ENCODE peak calls at places on chromosomes 12 and 14, in five cellular contexts. One of them, this sample, is unnamed.

GRCh38 chr12:111274820-111275219 is 94.1 kb downstream of the PHETA1 start:
- DNase-seq in left ventricle myocardium superior: no peak
- DNase-seq in stimulated activated CD8-positive, alpha-beta memory T cell treated with anti-CD3 and anti-CD28 coated beads, Interleukin-15, amount 100 ng/mL, for 24 hours: no peak
- DNase-seq in HCEC 1CT: peak; percentile 24
- DNase-seq in astrocyte: no peak
- DNase-seq in this sample: no peak

GRCh38 chr12:103773109-103773905 is 67.7 kb downstream of the NT5DC3 start:
- DNase-seq in stimulated activated CD8-positive, alpha-beta memory T cell treated with anti-CD3 and anti-CD28 coated beads, Interleukin-15, amount 100 ng/mL, for 24 hours: no peak
- DNase-seq in astrocyte: peak; percentile 20
- DNase-seq in left ventricle myocardium superior: no peak
- DNase-seq in HCEC 1CT: no peak
- DNase-seq in this sample: no peak

GRCh38 chr14:87877877-87878276 is 115.1 kb downstream of the GALC start:
- DNase-seq in stimulated activated CD8-positive, alpha-beta memory T cell treated with anti-CD3 and anti-CD28 coated beads, Interleukin-15, amount 100 ng/mL, for 24 hours: no peak
- DNase-seq in left ventricle myocardium superior: no peak
- DNase-seq in astrocyte: peak; percentile 85
- DNase-seq in HCEC 1CT: no peak
- DNase-seq in this sample: no peak

GRCh38 chr14:71143391-71144290 is 236.4 kb downstream of the PCNX1 start:
- DNase-seq in HCEC 1CT: peak; percentile 80
- DNase-seq in stimulated activated CD8-positive, alpha-beta memory T cell treated with anti-CD3 and anti-CD28 coated beads, Interleukin-15, amount 100 ng/mL, for 24 hours: no peak
- DNase-seq in left ventricle myocardium superior: no peak
- DNase-seq in astrocyte: peak; percentile 94
- DNase-seq in this sample: no peak

GRCh38 chr12:76866146-76866545 is 12.7 kb downstream of the CSRP2 start:
- DNase-seq in astrocyte: peak; percentile 52
- DNase-seq in HCEC 1CT: no peak
- DNase-seq in left ventricle myocardium superior: no peak
- DNase-seq in stimulated activated CD8-positive, alpha-beta memory T cell treated with anti-CD3 and anti-CD28 coated beads, Interleukin-15, amount 100 ng/mL, for 24 hours: no peak
- DNase-seq in this sample: no peak

GRCh38 chr14:101889366-101889765 is 75.0 kb upstream of the DYNC1H1 start:
- DNase-seq in HCEC 1CT: no peak
- DNase-seq in left ventricle myocardium superior: no peak
- DNase-seq in astrocyte: no peak
- DNase-seq in stimulated activated CD8-positive, alpha-beta memory T cell treated with anti-CD3 and anti-CD28 coated beads, Interleukin-15, amount 100 ng/mL, for 24 hours: no peak
- DNase-seq in this sample: no peak

GRCh38 chr14:101519090-101519489 is 42.2 kb upstream of the DIO3 start:
- DNase-seq in HCEC 1CT: no peak
- DNase-seq in astrocyte: no peak
- DNase-seq in left ventricle myocardium superior: peak; percentile 42
- DNase-seq in stimulated activated CD8-positive, alpha-beta memory T cell treated with anti-CD3 and anti-CD28 coated beads, Interleukin-15, amount 100 ng/mL, for 24 hours: no peak
- DNase-seq in this sample: no peak

GRCh38 chr12:71704920-71705319 is 19.0 kb downstream of the TMEM19 start:
- DNase-seq in stimulated activated CD8-positive, alpha-beta memory T cell treated with anti-CD3 and anti-CD28 coated beads, Interleukin-15, amount 100 ng/mL, for 24 hours: no peak
- DNase-seq in astrocyte: no peak
- DNase-seq in left ventricle myocardium superior: no peak
- DNase-seq in HCEC 1CT: no peak
- DNase-seq in this sample: no peak

GRCh38 chr14:101477648-101478047 is 83.6 kb upstream of the DIO3 start:
- DNase-seq in HCEC 1CT: no peak
- DNase-seq in stimulated activated CD8-positive, alpha-beta memory T cell treated with anti-CD3 and anti-CD28 coated beads, Interleukin-15, amount 100 ng/mL, for 24 hours: no peak
- DNase-seq in astrocyte: peak; percentile 36
- DNase-seq in left ventricle myocardium superior: no peak
- DNase-seq in this sample: no peak

GRCh38 chr14:89266754-89267153 is 150.3 kb downstream of the FOXN3 start:
- DNase-seq in HCEC 1CT: peak; percentile 17
- DNase-seq in astrocyte: peak; percentile 56
- DNase-seq in stimulated activated CD8-positive, alpha-beta memory T cell treated with anti-CD3 and anti-CD28 coated beads, Interleukin-15, amount 100 ng/mL, for 24 hours: no peak
- DNase-seq in left ventricle myocardium superior: no peak
- DNase-seq in this sample: no peak

GRCh38 chr12:106955377-106956047 is at the start of gene TMEM263:
- DNase-seq in stimulated activated CD8-positive, alpha-beta memory T cell treated with anti-CD3 and anti-CD28 coated beads, Interleukin-15, amount 100 ng/mL, for 24 hours: peak; percentile 87
- DNase-seq in astrocyte: peak; percentile 87
- DNase-seq in HCEC 1CT: peak; percentile 95
- DNase-seq in left ventricle myocardium superior: peak; percentile 97
- DNase-seq in this sample: peak; percentile 76

GRCh38 chr14:85172290-85172689 is 357.7 kb upstream of the FLRT2 start:
- DNase-seq in HCEC 1CT: no peak
- DNase-seq in left ventricle myocardium superior: no peak
- DNase-seq in astrocyte: no peak
- DNase-seq in stimulated activated CD8-positive, alpha-beta memory T cell treated with anti-CD3 and anti-CD28 coated beads, Interleukin-15, amount 100 ng/mL, for 24 hours: no peak
- DNase-seq in this sample: no peak

GRCh38 chr14:90756755-90757345 is 59.4 kb downstream of the TTC7B start:
- DNase-seq in stimulated activated CD8-positive, alpha-beta memory T cell treated with anti-CD3 and anti-CD28 coated beads, Interleukin-15, amount 100 ng/mL, for 24 hours: no peak
- DNase-seq in left ventricle myocardium superior: no peak
- DNase-seq in HCEC 1CT: no peak
- DNase-seq in astrocyte: no peak
- DNase-seq in this sample: peak; percentile 2

GRCh38 chr12:52156310-52156709 is 35.5 kb downstream of the KRT80 start:
- DNase-seq in stimulated activated CD8-positive, alpha-beta memory T cell treated with anti-CD3 and anti-CD28 coated beads, Interleukin-15, amount 100 ng/mL, for 24 hours: no peak
- DNase-seq in HCEC 1CT: no peak
- DNase-seq in astrocyte: no peak
- DNase-seq in left ventricle myocardium superior: no peak
- DNase-seq in this sample: no peak

GRCh38 chr14:64764641-64765520 is 60.7 kb downstream of the PLEKHG3 start:
- DNase-seq in stimulated activated CD8-positive, alpha-beta memory T cell treated with anti-CD3 and anti-CD28 coated beads, Interleukin-15, amount 100 ng/mL, for 24 hours: peak; percentile 22
- DNase-seq in HCEC 1CT: peak; percentile 46
- DNase-seq in left ventricle myocardium superior: peak; percentile 81
- DNase-seq in astrocyte: peak; percentile 48
- DNase-seq in this sample: peak; percentile 67

GRCh38 chr12:92879698-92880322 is 49.3 kb downstream of the EEA1 start:
- DNase-seq in astrocyte: no peak
- DNase-seq in HCEC 1CT: no peak
- DNase-seq in left ventricle myocardium superior: no peak
- DNase-seq in stimulated activated CD8-positive, alpha-beta memory T cell treated with anti-CD3 and anti-CD28 coated beads, Interleukin-15, amount 100 ng/mL, for 24 hours: no peak
- DNase-seq in this sample: no peak

GRCh38 chr12:32024884-32025599 is 65.8 kb downstream of the RESF1 start:
- DNase-seq in HCEC 1CT: no peak
- DNase-seq in astrocyte: no peak
- DNase-seq in stimulated activated CD8-positive, alpha-beta memory T cell treated with anti-CD3 and anti-CD28 coated beads, Interleukin-15, amount 100 ng/mL, for 24 hours: no peak
- DNase-seq in left ventricle myocardium superior: no peak
- DNase-seq in this sample: no peak

GRCh38 chr12:26197832-26198231 is 2.5 kb downstream of the SSPN start:
- DNase-seq in astrocyte: peak; percentile 27
- DNase-seq in HCEC 1CT: no peak
- DNase-seq in left ventricle myocardium superior: no peak
- DNase-seq in stimulated activated CD8-positive, alpha-beta memory T cell treated with anti-CD3 and anti-CD28 coated beads, Interleukin-15, amount 100 ng/mL, for 24 hours: no peak
- DNase-seq in this sample: no peak

GRCh38 chr14:61179776-61180398 is 101.3 kb downstream of the TMEM30B start:
- DNase-seq in stimulated activated CD8-positive, alpha-beta memory T cell treated with anti-CD3 and anti-CD28 coated beads, Interleukin-15, amount 100 ng/mL, for 24 hours: no peak
- DNase-seq in HCEC 1CT: peak; percentile 25
- DNase-seq in astrocyte: peak; percentile 58
- DNase-seq in left ventricle myocardium superior: no peak
- DNase-seq in this sample: no peak

GRCh38 chr14:96889091-96889490 is 91.9 kb downstream of the VRK1 start:
- DNase-seq in left ventricle myocardium superior: no peak
- DNase-seq in astrocyte: no peak
- DNase-seq in HCEC 1CT: no peak
- DNase-seq in stimulated activated CD8-positive, alpha-beta memory T cell treated with anti-CD3 and anti-CD28 coated beads, Interleukin-15, amount 100 ng/mL, for 24 hours: no peak
- DNase-seq in this sample: no peak

GRCh38 chr12:102504280-102504679 is 23.9 kb upstream of the IGF1 start:
- DNase-seq in left ventricle myocardium superior: no peak
- DNase-seq in astrocyte: no peak
- DNase-seq in HCEC 1CT: no peak
- DNase-seq in stimulated activated CD8-positive, alpha-beta memory T cell treated with anti-CD3 and anti-CD28 coated beads, Interleukin-15, amount 100 ng/mL, for 24 hours: no peak
- DNase-seq in this sample: no peak

GRCh38 chr12:3168775-3169221 is 91.6 kb downstream of the TSPAN9 start:
- DNase-seq in stimulated activated CD8-positive, alpha-beta memory T cell treated with anti-CD3 and anti-CD28 coated beads, Interleukin-15, amount 100 ng/mL, for 24 hours: no peak
- DNase-seq in left ventricle myocardium superior: no peak
- DNase-seq in HCEC 1CT: peak; percentile 92
- DNase-seq in astrocyte: peak; percentile 97
- DNase-seq in this sample: no peak

GRCh38 chr14:74347795-74348100 is 523 bp upstream of the VRTN start:
- DNase-seq in astrocyte: no peak
- DNase-seq in stimulated activated CD8-positive, alpha-beta memory T cell treated with anti-CD3 and anti-CD28 coated beads, Interleukin-15, amount 100 ng/mL, for 24 hours: no peak
- DNase-seq in HCEC 1CT: no peak
- DNase-seq in left ventricle myocardium superior: no peak
- DNase-seq in this sample: no peak

GRCh38 chr12:64699504-64700115 is 59.6 kb downstream of the GNS start:
- DNase-seq in left ventricle myocardium superior: no peak
- DNase-seq in stimulated activated CD8-positive, alpha-beta memory T cell treated with anti-CD3 and anti-CD28 coated beads, Interleukin-15, amount 100 ng/mL, for 24 hours: no peak
- DNase-seq in HCEC 1CT: no peak
- DNase-seq in astrocyte: no peak
- DNase-seq in this sample: no peak

GRCh38 chr14:33567736-33568124 is 383.1 kb downstream of the EGLN3 start:
- DNase-seq in HCEC 1CT: no peak
- DNase-seq in stimulated activated CD8-positive, alpha-beta memory T cell treated with anti-CD3 and anti-CD28 coated beads, Interleukin-15, amount 100 ng/mL, for 24 hours: no peak
- DNase-seq in left ventricle myocardium superior: no peak
- DNase-seq in astrocyte: peak; percentile 78
- DNase-seq in this sample: no peak

GRCh38 chr12:4164591-4165558 is 108.7 kb upstream of the CCND2 start:
- DNase-seq in astrocyte: peak; percentile 59
- DNase-seq in HCEC 1CT: peak; percentile 46
- DNase-seq in left ventricle myocardium superior: peak; percentile 58
- DNase-seq in stimulated activated CD8-positive, alpha-beta memory T cell treated with anti-CD3 and anti-CD28 coated beads, Interleukin-15, amount 100 ng/mL, for 24 hours: no peak
- DNase-seq in this sample: no peak

GRCh38 chr14:91294153-91294552 is 49.6 kb upstream of the GPR68 start:
- DNase-seq in left ventricle myocardium superior: peak; percentile 45
- DNase-seq in HCEC 1CT: no peak
- DNase-seq in stimulated activated CD8-positive, alpha-beta memory T cell treated with anti-CD3 and anti-CD28 coated beads, Interleukin-15, amount 100 ng/mL, for 24 hours: no peak
- DNase-seq in astrocyte: no peak
- DNase-seq in this sample: no peak

GRCh38 chr14:73843296-73843695 is 8.3 kb upstream of the PTGR2 start:
- DNase-seq in left ventricle myocardium superior: no peak
- DNase-seq in astrocyte: no peak
- DNase-seq in HCEC 1CT: no peak
- DNase-seq in stimulated activated CD8-positive, alpha-beta memory T cell treated with anti-CD3 and anti-CD28 coated beads, Interleukin-15, amount 100 ng/mL, for 24 hours: no peak
- DNase-seq in this sample: no peak